ENCODE peak calls at places on chromosomes 7 and 10, in five cellular contexts. J is RWPE1, G is kidney, Z is hepatocyte, C is AG04449. Y is an unnamed sample.

GRCh38 chr7:149838992-149839408 is 825 bp downstream of the ZNF862 start:
- DNase-seq in G (no peak), J (peak), C (no peak), Z (no peak), Y (no peak)

GRCh38 chr7:81075150-81075549 is 156.3 kb upstream of the SEMA3C start:
- DNase-seq in Z (no peak), G (no peak), J (peak), C (no peak), Y (no peak)

GRCh38 chr10:126380352-126381076 is 7.8 kb downstream of the ADAM12 start:
- DNase-seq in Z (no peak), G (no peak), J (no peak), C (no peak), Y (no peak)

GRCh38 chr7:18702071-18702829 is 206.7 kb downstream of the HDAC9 start:
- DNase-seq in Z (no peak), C (no peak), J (no peak), G (no peak), Y (no peak)

GRCh38 chr7:77831481-77831880 is 32.9 kb downstream of the PHTF2 start:
- DNase-seq in J (no peak), C (no peak), Z (no peak), G (no peak), Y (no peak)

GRCh38 chr10:106078796-106079576 is 1085.5 kb downstream of the SORCS1 start:
- DNase-seq in J (no peak), C (no peak), Z (no peak), G (no peak), Y (no peak)

GRCh38 chr10:17386616-17387075 is 67.7 kb downstream of the ST8SIA6 start:
- DNase-seq in Z (no peak), G (no peak), J (no peak), C (no peak), Y (no peak)

GRCh38 chr7:151631149-151631967 is 111.7 kb upstream of the RHEB start:
- DNase-seq in Z (no peak), J (peak), G (no peak), C (no peak), Y (peak)

GRCh38 chr7:12893292-12893691 is 205.9 kb downstream of the ARL4A start:
- DNase-seq in Z (no peak), C (no peak), J (no peak), G (no peak), Y (no peak)

GRCh38 chr7:26675143-26675887 is 189.1 kb downstream of the SKAP2 start:
- DNase-seq in J (peak), G (no peak), C (no peak), Z (no peak), Y (no peak)

GRCh38 chr10:34764347-34764991 is 50.6 kb downstream of the PARD3 start:
- DNase-seq in C (no peak), G (no peak), J (no peak), Z (no peak), Y (no peak)

GRCh38 chr10:118835682-118836326 is 81.0 kb upstream of the CACUL1 start:
- DNase-seq in C (no peak), G (peak), Z (peak), J (peak), Y (peak)

GRCh38 chr7:101952355-101953247 is 135.2 kb downstream of the CUX1 start:
- DNase-seq in G (peak), C (peak), Z (peak), J (peak), Y (peak)

GRCh38 chr7:123772652-123773051 is 23.8 kb upstream of the WASL start:
- DNase-seq in J (no peak), G (no peak), Z (no peak), C (no peak), Y (no peak)

GRCh38 chr10:127027786-127028185 is 122.6 kb downstream of the DOCK1 start:
- DNase-seq in G (no peak), J (no peak), Z (no peak), C (no peak), Y (no peak)

GRCh38 chr10:131691481-131692090 is 209.2 kb upstream of the PPP2R2D start:
- DNase-seq in J (no peak), G (peak), C (no peak), Z (no peak), Y (no peak)

GRCh38 chr7:116524609-116525297 is at the start of gene CAV1:
- DNase-seq in G (peak), Z (peak), J (peak), C (peak), Y (peak)

GRCh38 chr7:76155938-76156337 is 45.8 kb upstream of the SRRM3 start:
- DNase-seq in C (no peak), G (peak), J (no peak), Z (peak), Y (no peak)

GRCh38 chr7:13989944-13990295 is 454 bp upstream of the ETV1 start:
- DNase-seq in C (no peak), Z (no peak), G (no peak), J (peak), Y (no peak)
- TF ChIP-seq CTCF in C (no peak), Z (no peak), G (no peak), J (no peak), Y (no peak)

DNA sequence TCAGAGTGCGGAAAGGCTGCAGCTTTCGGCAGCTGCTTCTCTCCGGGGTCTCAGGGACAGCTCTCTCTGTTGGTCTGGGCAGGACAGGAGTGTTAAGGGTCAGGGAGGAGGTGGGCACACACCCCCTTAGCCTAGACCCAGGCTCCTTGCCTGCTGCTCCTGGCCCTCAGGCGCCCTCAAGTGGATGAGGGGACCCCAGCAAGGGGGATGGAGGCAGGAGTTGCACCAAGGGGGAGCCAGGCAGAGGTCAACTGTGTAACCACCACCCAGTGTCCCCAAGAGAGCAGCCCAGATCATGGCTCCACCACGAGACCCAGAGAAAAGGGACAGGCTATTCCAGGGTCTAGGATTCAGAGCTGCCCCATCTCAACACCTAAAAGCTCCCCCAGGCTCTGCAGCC is 26.9 kb downstream of the SPOCK2 start:
- DNase-seq in C (no peak), J (no peak), Z (no peak), G (no peak), Y (no peak)
- TF ChIP-seq CTCF in C (no peak), J (no peak), Z (no peak), G (no peak), Y (no peak)

GRCh38 chr10:11318812-11319598 is 292.4 kb downstream of the USP6NL start:
- DNase-seq in Z (no peak), C (no peak), J (no peak), G (no peak), Y (no peak)
- TF ChIP-seq CTCF in Z (no peak), C (no peak), J (no peak), G (no peak), Y (no peak)

DNA sequence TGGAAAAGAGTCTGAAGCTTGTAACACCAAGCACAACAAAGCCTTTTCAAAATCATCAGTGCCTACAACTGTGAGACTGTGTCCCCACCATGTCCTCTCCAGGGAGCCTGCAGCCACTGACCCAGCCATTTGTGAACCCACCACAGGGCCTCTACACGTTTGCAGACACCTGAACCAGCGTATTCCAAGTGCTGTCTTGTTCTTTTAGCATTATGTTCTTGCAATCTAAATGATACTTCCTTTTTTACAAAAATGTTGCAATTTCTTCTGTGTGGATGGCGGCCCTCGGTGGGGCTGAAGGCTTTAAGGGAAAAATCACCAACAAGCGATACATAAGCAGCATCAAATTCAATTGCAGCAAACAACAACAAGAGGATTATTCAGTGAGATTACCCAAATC is 403.2 kb upstream of the MGMT start:
- DNase-seq in J (no peak), Z (no peak), C (no peak), G (no peak), Y (no peak)
- TF ChIP-seq CTCF in J (no peak), Z (no peak), C (no peak), G (no peak), Y (no peak)

DNA sequence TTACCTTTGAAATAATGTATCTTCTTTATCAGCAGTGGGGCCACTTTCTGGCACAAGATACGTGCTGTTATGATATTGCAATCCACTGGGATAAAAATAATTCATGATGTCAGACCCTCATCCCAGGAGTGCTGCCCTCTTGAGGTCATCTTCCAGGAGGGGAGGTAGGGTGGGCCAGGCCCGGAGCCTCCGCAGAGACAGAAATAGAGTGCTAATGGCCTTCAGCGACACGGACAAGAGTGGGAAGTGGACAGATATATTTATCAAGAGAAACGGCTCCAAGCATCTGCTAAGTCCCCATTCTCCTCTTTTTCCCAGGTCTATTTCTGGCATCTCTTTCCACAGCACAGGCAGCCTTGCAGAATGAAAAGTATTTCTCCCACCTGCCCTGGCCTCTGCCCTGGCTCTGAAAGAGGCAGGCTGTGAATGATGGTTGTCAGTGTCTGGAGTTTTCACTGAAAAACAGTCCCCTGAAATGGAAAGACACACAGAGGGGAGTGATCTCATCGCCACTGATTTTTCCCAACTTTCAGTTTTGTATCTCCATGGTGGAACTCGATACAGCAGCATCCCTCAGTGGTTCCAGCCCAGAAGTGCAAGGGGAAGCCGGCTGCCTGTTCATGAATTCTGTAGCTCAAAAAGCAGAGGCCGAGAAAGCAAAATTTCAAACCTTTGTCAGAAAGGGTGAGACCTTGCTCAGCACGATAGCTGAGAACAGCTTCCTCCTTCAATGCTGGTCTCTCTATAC is 251.7 kb upstream of the MYO3A start:
- DNase-seq in J (peak), Z (peak), C (no peak), G (no peak), Y (no peak)
- TF ChIP-seq CTCF in J (no peak), Z (peak), C (no peak), G (peak), Y (no peak)